ENCODE peak calls at places on chromosomes 3 and 15, in seven cellular contexts. W is activated CD8-positive, alpha-beta memory T cell treated with anti-CD3 and anti-CD28 coated beads, Interleukin-2, amount 10 ng/mL, durations not matched to agents 7 days and 5 days; G is brain microvascular endothelial cell; S is stimulated activated CD4-positive, alpha-beta T cell treated with anti-CD3 and anti-CD28 coated beads, Interleukin-12 subunit alpha, Interleukin-12 subunit beta, amount 100 ng/mL, for 48 hours; Y is psoas muscle; Q is CD4-positive, alpha-beta T cell; O is T1000. U is an unnamed sample.

GRCh38 chr3:123072152-123072551 is 5.3 kb downstream of the PDIA5 start:
- DNase-seq in W (no peak), G (no peak), S (no peak), Y (no peak), Q (no peak), O (no peak), U (no peak)

GRCh38 chr3:106540743-106541142 is 671.9 kb upstream of the CBLB start:
- DNase-seq in W (no peak), G (no peak), S (no peak), Y (no peak), Q (no peak), O (no peak), U (no peak)

GRCh38 chr3:73086071-73086494 is 24.6 kb downstream of the EBLN2 start:
- DNase-seq in W (peak), G (peak), S (peak), Y (no peak), Q (peak), O (peak), U (no peak)

GRCh38 chr15:94777037-94777436 is 545.7 kb downstream of the MCTP2 start:
- DNase-seq in W (no peak), G (no peak), S (no peak), Y (no peak), Q (no peak), O (no peak), U (no peak)

GRCh38 chr3:125651246-125651645 is 55.9 kb upstream of the OSBPL11 start:
- DNase-seq in W (no peak), G (peak), S (no peak), Y (no peak), Q (no peak), O (no peak), U (peak)

GRCh38 chr15:82810863-82811421 is 1.5 kb downstream of the WHAMM start:
- DNase-seq in W (peak), G (no peak), S (no peak), Y (no peak), Q (peak), O (no peak), U (no peak)

GRCh38 chr3:126285369-126285768 is 71.8 kb downstream of the KLF15 start:
- DNase-seq in W (no peak), G (no peak), S (no peak), Y (no peak), Q (no peak), O (no peak), U (no peak)

GRCh38 chr15:97892167-97892938 is 68.2 kb upstream of the ARRDC4 start:
- DNase-seq in W (no peak), G (no peak), S (no peak), Y (no peak), Q (no peak), O (no peak), U (no peak)

GRCh38 chr3:194095464-194095863 is 40.5 kb upstream of the HES1 start:
- DNase-seq in W (no peak), G (no peak), S (no peak), Y (peak), Q (no peak), O (no peak), U (no peak)

GRCh38 chr15:68416158-68416535 is 15.8 kb downstream of the ITGA11 start:
- DNase-seq in W (no peak), G (no peak), S (no peak), Y (no peak), Q (no peak), O (no peak), U (no peak)

GRCh38 chr3:1326546-1326945 is 233.7 kb downstream of the CNTN6 start:
- DNase-seq in W (no peak), G (no peak), S (no peak), Y (no peak), Q (no peak), O (no peak), U (no peak)

GRCh38 chr3:63900459-63900858 is 11.7 kb downstream of the SCAANT1 start:
- DNase-seq in W (no peak), G (no peak), S (no peak), Y (no peak), Q (no peak), O (no peak), U (no peak)

GRCh38 chr3:172101107-172101506 is 61.7 kb downstream of the FNDC3B start:
- DNase-seq in W (no peak), G (no peak), S (no peak), Y (no peak), Q (no peak), O (no peak), U (no peak)

GRCh38 chr3:149957352-149958140 is 13.1 kb downstream of the PFN2 start:
- DNase-seq in W (no peak), G (no peak), S (no peak), Y (no peak), Q (no peak), O (no peak), U (no peak)

GRCh38 chr15:90154246-90154645 is 46.9 kb upstream of the SEMA4B start:
- DNase-seq in W (no peak), G (no peak), S (no peak), Y (no peak), Q (no peak), O (no peak), U (no peak)

GRCh38 chr3:156792945-156793344 is 33.2 kb upstream of the LEKR1 start:
- DNase-seq in W (peak), G (no peak), S (no peak), Y (no peak), Q (no peak), O (no peak), U (no peak)